ENCODE peak calls at places on chromosomes 13 and 19, in ten cellular contexts. One of them, this sample, is unnamed.

GRCh38 chr19:50669319-50670101 is 20.3 kb downstream of the C19orf81 start:
- DNase-seq in HepG2: no peak
- DNase-seq in body of pancreas: peak
- DNase-seq in A549: peak
- DNase-seq in esophagus muscularis mucosa: no peak
- DNase-seq in gastrocnemius medialis: no peak
- DNase-seq in adrenal gland: no peak
- DNase-seq in heart left ventricle: no peak
- DNase-seq in breast epithelium: no peak
- DNase-seq in transverse colon: peak
- DNase-seq in this sample: no peak

GRCh38 chr19:51433092-51433491 is 15.7 kb upstream of the SIGLEC10 start:
- DNase-seq in breast epithelium: no peak
- DNase-seq in HepG2: no peak
- DNase-seq in body of pancreas: no peak
- DNase-seq in A549: no peak
- DNase-seq in transverse colon: no peak
- DNase-seq in gastrocnemius medialis: no peak
- DNase-seq in heart left ventricle: no peak
- DNase-seq in adrenal gland: no peak
- DNase-seq in esophagus muscularis mucosa: no peak
- DNase-seq in this sample: no peak

GRCh38 chr19:35901854-35902661 is at the start of gene HCST:
- DNase-seq in HepG2: no peak
- DNase-seq in A549: no peak
- DNase-seq in esophagus muscularis mucosa: no peak
- DNase-seq in transverse colon: peak
- DNase-seq in heart left ventricle: no peak
- DNase-seq in body of pancreas: no peak
- DNase-seq in adrenal gland: no peak
- DNase-seq in breast epithelium: no peak
- DNase-seq in gastrocnemius medialis: no peak
- DNase-seq in this sample: no peak

GRCh38 chr19:41870401-41870873 is 6.6 kb upstream of the CD79A start:
- DNase-seq in transverse colon: no peak
- DNase-seq in A549: peak
- DNase-seq in gastrocnemius medialis: no peak
- DNase-seq in esophagus muscularis mucosa: no peak
- DNase-seq in HepG2: no peak
- DNase-seq in heart left ventricle: no peak
- DNase-seq in breast epithelium: no peak
- DNase-seq in adrenal gland: no peak
- DNase-seq in body of pancreas: no peak
- DNase-seq in this sample: no peak

GRCh38 chr19:12847159-12848139 is 9.1 kb downstream of the MAST1 start:
- DNase-seq in transverse colon: peak
- DNase-seq in breast epithelium: peak
- DNase-seq in heart left ventricle: peak
- DNase-seq in esophagus muscularis mucosa: peak
- DNase-seq in adrenal gland: peak
- DNase-seq in HepG2: peak
- DNase-seq in A549: peak
- DNase-seq in gastrocnemius medialis: peak
- DNase-seq in body of pancreas: peak
- DNase-seq in this sample: peak

GRCh38 chr13:99979453-99980200 is 2.0 kb upstream of the ZIC2 start:
- DNase-seq in esophagus muscularis mucosa: no peak
- DNase-seq in heart left ventricle: peak
- DNase-seq in HepG2: no peak
- DNase-seq in gastrocnemius medialis: no peak
- DNase-seq in transverse colon: no peak
- DNase-seq in A549: peak
- DNase-seq in body of pancreas: no peak
- DNase-seq in adrenal gland: no peak
- DNase-seq in breast epithelium: peak
- DNase-seq in this sample: no peak

GRCh38 chr19:34317311-34317927 is 47.6 kb upstream of the GPI start:
- DNase-seq in A549: no peak
- DNase-seq in adrenal gland: no peak
- DNase-seq in esophagus muscularis mucosa: no peak
- DNase-seq in transverse colon: peak
- DNase-seq in breast epithelium: no peak
- DNase-seq in heart left ventricle: no peak
- DNase-seq in HepG2: no peak
- DNase-seq in gastrocnemius medialis: peak
- DNase-seq in body of pancreas: no peak
- DNase-seq in this sample: no peak

GRCh38 chr13:100951031-100951430 is 276.4 kb upstream of the TMTC4 start:
- DNase-seq in HepG2: no peak
- DNase-seq in A549: no peak
- DNase-seq in transverse colon: no peak
- DNase-seq in gastrocnemius medialis: no peak
- DNase-seq in esophagus muscularis mucosa: no peak
- DNase-seq in heart left ventricle: no peak
- DNase-seq in breast epithelium: no peak
- DNase-seq in body of pancreas: no peak
- DNase-seq in adrenal gland: no peak
- DNase-seq in this sample: no peak

GRCh38 chr13:101309014-101309619 is 107.2 kb downstream of the NALCN start:
- DNase-seq in heart left ventricle: no peak
- DNase-seq in esophagus muscularis mucosa: no peak
- DNase-seq in adrenal gland: no peak
- DNase-seq in A549: no peak
- DNase-seq in breast epithelium: no peak
- DNase-seq in gastrocnemius medialis: no peak
- DNase-seq in HepG2: no peak
- DNase-seq in transverse colon: no peak
- DNase-seq in body of pancreas: no peak
- DNase-seq in this sample: no peak

GRCh38 chr19:48461982-48462655 is 6.7 kb downstream of the KCNJ14 start:
- DNase-seq in adrenal gland: no peak
- DNase-seq in A549: peak
- DNase-seq in gastrocnemius medialis: no peak
- DNase-seq in body of pancreas: no peak
- DNase-seq in HepG2: no peak
- DNase-seq in transverse colon: no peak
- DNase-seq in breast epithelium: no peak
- DNase-seq in heart left ventricle: peak
- DNase-seq in esophagus muscularis mucosa: no peak
- DNase-seq in this sample: no peak

GRCh38 chr19:1266116-1266817 is 2.9 kb upstream of the CIRBP start:
- DNase-seq in body of pancreas: peak
- DNase-seq in esophagus muscularis mucosa: no peak
- DNase-seq in breast epithelium: no peak
- DNase-seq in gastrocnemius medialis: no peak
- DNase-seq in heart left ventricle: peak
- DNase-seq in adrenal gland: peak
- DNase-seq in A549: peak
- DNase-seq in transverse colon: peak
- DNase-seq in HepG2: peak
- DNase-seq in this sample: peak
- TF ChIP-seq POLR2A in body of pancreas: no peak
- TF ChIP-seq POLR2A in esophagus muscularis mucosa: peak
- TF ChIP-seq POLR2A in breast epithelium: no peak
- TF ChIP-seq POLR2A in gastrocnemius medialis: no peak
- TF ChIP-seq POLR2A in heart left ventricle: no peak
- TF ChIP-seq POLR2A in adrenal gland: no peak
- TF ChIP-seq POLR2A in A549: no peak
- TF ChIP-seq POLR2A in transverse colon: peak
- TF ChIP-seq POLR2A in HepG2: no peak
- TF ChIP-seq POLR2A in this sample: no peak

GRCh38 chr19:802888-803561 is 5.8 kb downstream of the PTBP1 start:
- DNase-seq in breast epithelium: no peak
- DNase-seq in HepG2: no peak
- DNase-seq in gastrocnemius medialis: no peak
- DNase-seq in body of pancreas: no peak
- DNase-seq in heart left ventricle: no peak
- DNase-seq in adrenal gland: no peak
- DNase-seq in A549: no peak
- DNase-seq in transverse colon: no peak
- DNase-seq in esophagus muscularis mucosa: no peak
- DNase-seq in this sample: no peak

GRCh38 chr19:801030-801860 is 4.0 kb downstream of the PTBP1 start:
- DNase-seq in adrenal gland: no peak
- DNase-seq in heart left ventricle: peak
- DNase-seq in breast epithelium: no peak
- DNase-seq in gastrocnemius medialis: no peak
- DNase-seq in A549: no peak
- DNase-seq in HepG2: no peak
- DNase-seq in esophagus muscularis mucosa: no peak
- DNase-seq in transverse colon: peak
- DNase-seq in body of pancreas: peak
- DNase-seq in this sample: no peak

GRCh38 chr19:803686-804418 is 6.6 kb downstream of the PTBP1 start:
- DNase-seq in esophagus muscularis mucosa: no peak
- DNase-seq in heart left ventricle: no peak
- DNase-seq in gastrocnemius medialis: no peak
- DNase-seq in A549: no peak
- DNase-seq in body of pancreas: no peak
- DNase-seq in HepG2: no peak
- DNase-seq in breast epithelium: no peak
- DNase-seq in adrenal gland: no peak
- DNase-seq in transverse colon: no peak
- DNase-seq in this sample: no peak

GRCh38 chr19:801861-802496 is 4.7 kb downstream of the PTBP1 start:
- DNase-seq in A549: no peak
- DNase-seq in transverse colon: no peak
- DNase-seq in heart left ventricle: peak
- DNase-seq in body of pancreas: no peak
- DNase-seq in breast epithelium: peak
- DNase-seq in gastrocnemius medialis: no peak
- DNase-seq in adrenal gland: no peak
- DNase-seq in HepG2: no peak
- DNase-seq in esophagus muscularis mucosa: no peak
- DNase-seq in this sample: peak

GRCh38 chr19:802497-802887 is 5.2 kb downstream of the PTBP1 start:
- DNase-seq in breast epithelium: no peak
- DNase-seq in adrenal gland: no peak
- DNase-seq in HepG2: no peak
- DNase-seq in gastrocnemius medialis: no peak
- DNase-seq in A549: no peak
- DNase-seq in transverse colon: no peak
- DNase-seq in body of pancreas: no peak
- DNase-seq in heart left ventricle: no peak
- DNase-seq in esophagus muscularis mucosa: no peak
- DNase-seq in this sample: no peak
- H3K27ac ChIP-seq in breast epithelium: peak
- H3K27ac ChIP-seq in adrenal gland: no peak
- H3K27ac ChIP-seq in HepG2: peak
- H3K27ac ChIP-seq in gastrocnemius medialis: peak
- H3K27ac ChIP-seq in A549: peak
- H3K27ac ChIP-seq in transverse colon: peak
- H3K27ac ChIP-seq in body of pancreas: no peak
- H3K27ac ChIP-seq in heart left ventricle: no peak
- H3K27ac ChIP-seq in esophagus muscularis mucosa: peak
- H3K27ac ChIP-seq in this sample: no peak

GRCh38 chr13:51594432-51594831 is 10.2 kb downstream of the WDFY2 start:
- DNase-seq in heart left ventricle: no peak
- DNase-seq in esophagus muscularis mucosa: no peak
- DNase-seq in body of pancreas: no peak
- DNase-seq in HepG2: no peak
- DNase-seq in breast epithelium: no peak
- DNase-seq in gastrocnemius medialis: no peak
- DNase-seq in A549: no peak
- DNase-seq in adrenal gland: no peak
- DNase-seq in transverse colon: no peak
- DNase-seq in this sample: no peak

GRCh38 chr13:51589793-51590192 is 5.5 kb downstream of the WDFY2 start:
- DNase-seq in transverse colon: no peak
- DNase-seq in HepG2: no peak
- DNase-seq in adrenal gland: no peak
- DNase-seq in A549: no peak
- DNase-seq in gastrocnemius medialis: no peak
- DNase-seq in heart left ventricle: no peak
- DNase-seq in body of pancreas: no peak
- DNase-seq in breast epithelium: no peak
- DNase-seq in esophagus muscularis mucosa: no peak
- DNase-seq in this sample: no peak

GRCh38 chr13:51588406-51588949 is 4.2 kb downstream of the WDFY2 start:
- DNase-seq in heart left ventricle: no peak
- DNase-seq in adrenal gland: no peak
- DNase-seq in gastrocnemius medialis: no peak
- DNase-seq in HepG2: no peak
- DNase-seq in esophagus muscularis mucosa: no peak
- DNase-seq in breast epithelium: no peak
- DNase-seq in A549: no peak
- DNase-seq in body of pancreas: no peak
- DNase-seq in transverse colon: no peak
- DNase-seq in this sample: no peak

GRCh38 chr13:51590231-51590630 is 6.0 kb downstream of the WDFY2 start:
- DNase-seq in transverse colon: no peak
- DNase-seq in body of pancreas: no peak
- DNase-seq in gastrocnemius medialis: no peak
- DNase-seq in heart left ventricle: no peak
- DNase-seq in A549: no peak
- DNase-seq in breast epithelium: no peak
- DNase-seq in HepG2: no peak
- DNase-seq in adrenal gland: no peak
- DNase-seq in esophagus muscularis mucosa: no peak
- DNase-seq in this sample: no peak

GRCh38 chr13:51590966-51591627 is 6.8 kb downstream of the WDFY2 start:
- DNase-seq in breast epithelium: no peak
- DNase-seq in transverse colon: no peak
- DNase-seq in A549: peak
- DNase-seq in gastrocnemius medialis: peak
- DNase-seq in esophagus muscularis mucosa: no peak
- DNase-seq in adrenal gland: peak
- DNase-seq in body of pancreas: peak
- DNase-seq in heart left ventricle: no peak
- DNase-seq in HepG2: peak
- DNase-seq in this sample: peak
- H3K4me3 ChIP-seq in breast epithelium: peak
- H3K4me3 ChIP-seq in transverse colon: no peak
- H3K4me3 ChIP-seq in A549: peak
- H3K4me3 ChIP-seq in gastrocnemius medialis: no peak
- H3K4me3 ChIP-seq in esophagus muscularis mucosa: no peak
- H3K4me3 ChIP-seq in adrenal gland: no peak
- H3K4me3 ChIP-seq in body of pancreas: no peak
- H3K4me3 ChIP-seq in heart left ventricle: no peak
- H3K4me3 ChIP-seq in HepG2: no peak
- H3K4me3 ChIP-seq in this sample: no peak

GRCh38 chr13:113734099-113734825 is 24.8 kb upstream of the TMEM255B start:
- DNase-seq in gastrocnemius medialis: no peak
- DNase-seq in body of pancreas: no peak
- DNase-seq in breast epithelium: no peak
- DNase-seq in A549: no peak
- DNase-seq in heart left ventricle: peak
- DNase-seq in HepG2: no peak
- DNase-seq in transverse colon: no peak
- DNase-seq in adrenal gland: no peak
- DNase-seq in esophagus muscularis mucosa: no peak
- DNase-seq in this sample: no peak
- TF ChIP-seq POLR2A in gastrocnemius medialis: no peak
- TF ChIP-seq POLR2A in body of pancreas: no peak
- TF ChIP-seq POLR2A in breast epithelium: no peak
- TF ChIP-seq POLR2A in A549: no peak
- TF ChIP-seq POLR2A in heart left ventricle: no peak
- TF ChIP-seq POLR2A in HepG2: no peak
- TF ChIP-seq POLR2A in transverse colon: no peak
- TF ChIP-seq POLR2A in adrenal gland: no peak
- TF ChIP-seq POLR2A in esophagus muscularis mucosa: no peak
- TF ChIP-seq POLR2A in this sample: no peak